ENCODE peak calls at places on chromosomes 6 and 20, in four cellular contexts. T is gastrocnemius medialis, D is AG04449, P is astrocyte of the spinal cord. J is an unnamed sample.

GRCh38 chr6:83192456-83192855 is 609 bp downstream of the PGM3 start:
- DNase-seq in T (no peak), D (no peak), P (peak; percentile 29), J (no peak)

GRCh38 chr20:22582960-22583772 is 1.2 kb downstream of the FOXA2 start:
- DNase-seq in D (no peak), P (no peak), T (no peak), J (no peak)

GRCh38 chr20:50731930-50732690 is 730 bp downstream of the PARD6B start:
- DNase-seq in D (no peak), P (no peak), T (no peak), J (no peak)

GRCh38 chr20:10338781-10339180 is 95.2 kb downstream of the MKKS start:
- DNase-seq in P (no peak), D (no peak), T (no peak), J (no peak)

GRCh38 chr20:20367681-20368413 is at the start of gene INSM1:
- DNase-seq in T (no peak), D (no peak), P (no peak), J (no peak)

GRCh38 chr6:45420083-45420908 is 42.6 kb upstream of the SUPT3H start:
- DNase-seq in D (no peak), P (peak; percentile 84), T (no peak), J (no peak)

GRCh38 chr6:49551126-49551865 is 828 bp downstream of the C6orf141 start:
- DNase-seq in P (peak; percentile 33), T (no peak), D (no peak), J (no peak)

GRCh38 chr6:35208419-35208818 is 5.3 kb upstream of the SCUBE3 start:
- DNase-seq in P (no peak), D (no peak), T (no peak), J (no peak)

GRCh38 chr20:59603176-59603575 is 1.2 kb upstream of the PHACTR3 start:
- DNase-seq in T (no peak), D (no peak), P (no peak), J (no peak)

GRCh38 chr6:79861023-79861422 is 86.3 kb downstream of the ELOVL4 start:
- DNase-seq in D (no peak), T (no peak), P (no peak), J (no peak)

GRCh38 chr6:110179406-110180227 is at the start of gene WASF1:
- DNase-seq in D (peak; percentile 94), T (peak; percentile 87), P (peak; percentile 99), J (peak; percentile 97)
- TF ChIP-seq CTCF in D (no peak), T (no peak), P (no peak), J (no peak)

GRCh38 chr6:39111280-39111679 is 3.7 kb downstream of the SAYSD1 start:
- DNase-seq in T (no peak), P (no peak), D (no peak), J (no peak)

GRCh38 chr6:39114395-39114706 is 635 bp downstream of the SAYSD1 start:
- DNase-seq in T (no peak), P (no peak), D (no peak), J (no peak)

GRCh38 chr6:39118921-39119320 is 3.9 kb upstream of the SAYSD1 start:
- DNase-seq in D (no peak), P (no peak), T (no peak), J (no peak)

GRCh38 chr6:39113788-39114187 is 1.2 kb downstream of the SAYSD1 start:
- DNase-seq in P (no peak), D (no peak), T (no peak), J (no peak)

DNA sequence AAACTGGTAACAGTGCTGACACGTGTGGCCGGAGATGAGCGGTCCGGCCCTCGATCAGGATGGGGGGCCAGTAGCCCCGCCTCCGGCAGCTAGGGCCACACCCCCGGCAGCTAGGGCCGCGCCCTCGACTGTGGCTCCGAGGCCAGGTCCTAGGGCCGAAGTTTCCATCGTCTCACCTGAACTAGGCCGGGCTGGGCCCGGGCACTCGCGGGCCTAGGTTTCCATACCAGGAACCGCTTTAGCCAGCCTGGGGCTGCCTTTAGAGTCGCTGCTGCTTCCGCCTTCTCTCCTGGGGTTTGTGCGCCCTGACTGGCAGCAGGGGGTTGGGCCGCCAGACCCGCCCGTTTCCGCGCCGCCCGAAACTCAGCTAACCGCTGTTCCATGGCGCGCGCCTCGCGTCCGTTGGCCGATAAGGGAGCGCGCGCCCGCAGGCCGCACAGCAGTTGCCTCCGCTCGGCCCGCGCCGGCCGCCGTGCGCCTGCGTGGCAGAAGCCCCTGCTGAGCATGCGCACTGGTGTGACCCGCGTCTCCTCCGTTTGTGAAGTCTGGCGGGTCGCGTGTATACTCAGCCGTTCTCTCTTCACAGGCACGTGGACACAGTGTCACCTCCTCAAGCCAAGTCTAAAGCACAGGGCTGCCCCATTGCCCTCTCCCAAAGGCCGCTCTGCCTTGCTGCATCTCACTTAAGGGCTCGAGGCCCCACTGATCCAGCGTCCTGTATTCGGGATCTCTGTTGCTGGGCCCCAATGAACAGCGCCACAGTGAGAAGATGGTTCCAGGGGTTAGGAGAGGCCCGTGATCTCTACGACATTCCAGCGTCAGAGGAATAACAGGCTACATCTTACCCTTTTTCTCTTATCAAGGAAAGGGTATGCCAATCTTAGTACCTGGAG is at the start of gene SAYSD1:
- DNase-seq in P (peak; percentile 90), D (peak; percentile 31), T (peak; percentile 85), J (peak; percentile 78)
- TF ChIP-seq CTCF in P (no peak), D (no peak), T (no peak), J (no peak)

DNA sequence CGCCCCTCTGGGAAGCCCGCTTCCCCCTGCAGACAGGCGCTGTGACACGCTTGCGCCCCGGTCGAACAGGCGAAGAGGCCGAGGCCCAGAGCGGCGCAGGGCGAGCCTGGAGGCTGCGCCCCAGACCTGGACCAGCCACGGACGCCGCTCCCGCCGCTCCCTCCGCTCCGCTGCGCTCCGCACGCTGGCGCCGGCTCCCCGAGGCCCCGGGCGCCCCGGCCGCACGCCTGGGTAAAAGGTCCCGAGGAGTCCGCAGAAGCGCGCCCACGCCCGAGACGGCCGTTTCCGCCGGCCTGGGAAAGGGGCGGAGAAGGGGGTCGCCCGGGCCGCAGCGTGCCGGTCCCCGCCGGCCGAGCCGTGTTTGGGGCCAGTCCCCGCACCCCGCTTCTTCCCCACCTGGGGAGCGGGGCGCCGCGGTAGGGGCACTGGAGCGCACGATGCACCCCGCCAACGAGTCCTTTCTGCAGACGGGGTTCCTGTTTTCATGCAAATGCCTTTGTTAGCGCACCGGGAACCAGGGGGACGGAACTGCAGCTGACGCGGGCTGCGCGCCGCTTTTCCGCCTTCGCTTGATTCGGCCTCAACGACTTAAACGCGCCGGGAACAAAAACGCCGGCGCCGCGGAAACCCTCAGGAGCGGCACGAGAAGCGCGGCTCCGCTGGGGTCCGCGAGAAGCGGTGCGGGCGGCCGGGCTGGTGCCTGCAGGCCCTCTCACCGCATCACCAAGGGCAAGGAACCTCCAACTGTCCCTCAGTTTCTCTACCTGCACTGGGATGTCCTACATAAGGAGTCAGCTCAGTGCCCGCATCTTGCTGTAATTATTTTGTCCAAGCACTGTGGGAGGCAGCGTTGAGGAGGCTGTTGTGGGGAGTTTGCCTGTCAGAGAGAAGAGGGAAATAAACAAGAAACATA is 91.7 kb upstream of the SIRPA start:
- DNase-seq in P (peak; percentile 57), T (no peak), D (no peak), J (no peak)
- TF ChIP-seq CTCF in P (no peak), T (no peak), D (no peak), J (no peak)

GRCh38 chr6:81051952-81052351 is 700.5 kb downstream of the TENT5A start:
- DNase-seq in D (no peak), P (no peak), T (no peak), J (no peak)
- TF ChIP-seq CTCF in D (no peak), P (no peak), T (no peak), J (no peak)

DNA sequence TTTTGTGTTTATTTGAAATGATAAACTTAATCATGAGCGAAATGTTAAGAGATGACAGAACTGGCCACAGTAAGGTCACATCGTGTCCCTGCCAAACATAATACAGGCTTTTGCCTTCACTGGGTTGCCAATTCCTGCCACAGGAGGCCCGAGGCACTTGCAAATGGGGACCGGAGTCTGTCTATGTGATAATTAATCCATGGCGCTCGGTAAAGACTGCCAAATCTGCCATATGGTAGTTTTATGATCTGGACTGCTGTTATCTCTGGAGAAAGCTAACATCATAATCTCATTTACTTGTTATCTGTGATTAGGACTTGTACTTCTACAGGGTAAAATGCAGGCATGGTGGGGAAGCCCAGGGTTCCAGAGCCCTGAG is 170.5 kb upstream of the TSHZ2 start:
- DNase-seq in D (no peak), T (no peak), P (no peak), J (no peak)
- TF ChIP-seq CTCF in D (no peak), T (no peak), P (no peak), J (no peak)